ENCODE peak calls at places on chromosomes 12 and 14, in nine cellular contexts. E is effector memory CD4-positive, alpha-beta T cell; K is AG08395; Z is cardiac fibroblast; C is epithelial cell of proximal tubule; V is HEK293T; H is HL-60; Y is NCI-H2081; B is EL. W is an unnamed sample.

GRCh38 chr12:27905285-27906126 is 67.0 kb downstream of the PTHLH start:
- DNase-seq in B (no peak), Y (no peak), K (no peak), Z (no peak), E (no peak), C (no peak), V (no peak), H (no peak), W (no peak)

GRCh38 chr12:113278631-113279030 is 56.3 kb downstream of the SLC8B1 start:
- DNase-seq in H (no peak), Z (no peak), E (no peak), C (no peak), Y (no peak), K (no peak), V (no peak), B (no peak), W (no peak)

GRCh38 chr12:30687265-30687986 is 8.2 kb downstream of the IPO8 start:
- DNase-seq in B (no peak), E (no peak), C (no peak), Z (peak; percentile 23), H (no peak), Y (no peak), K (no peak), V (no peak), W (no peak)

GRCh38 chr14:95300002-95300696 is 19.6 kb downstream of the CLMN start:
- DNase-seq in Y (no peak), K (no peak), H (no peak), Z (no peak), C (no peak), E (no peak), B (no peak), V (no peak), W (no peak)

GRCh38 chr14:62947291-62947690 is 98.0 kb downstream of the KCNH5 start:
- DNase-seq in Z (no peak), E (no peak), V (no peak), C (no peak), Y (no peak), B (no peak), H (no peak), K (no peak), W (no peak)

GRCh38 chr12:116346222-116346621 is 68.7 kb upstream of the MED13L start:
- DNase-seq in Z (no peak), K (no peak), H (no peak), Y (no peak), V (no peak), E (no peak), B (no peak), C (no peak), W (no peak)

GRCh38 chr12:56979628-56980027 is 22.2 kb upstream of the RDH16 start:
- DNase-seq in V (no peak), K (no peak), Y (no peak), B (no peak), E (no peak), H (no peak), C (no peak), Z (no peak), W (no peak)

GRCh38 chr12:4591180-4591687 is 29.2 kb downstream of the DYRK4 start:
- DNase-seq in Z (no peak), C (no peak), E (no peak), Y (no peak), B (no peak), V (no peak), H (no peak), K (no peak), W (no peak)

GRCh38 chr12:98808243-98808895 is 163.3 kb downstream of the APAF1 start:
- DNase-seq in K (no peak), H (no peak), B (no peak), V (no peak), C (no peak), Y (no peak), Z (no peak), E (no peak), W (no peak)

GRCh38 chr14:104117341-104118005 is 20.9 kb upstream of the KIF26A start:
- DNase-seq in Y (no peak), B (no peak), K (no peak), E (no peak), H (no peak), Z (no peak), C (no peak), V (no peak), W (no peak)

GRCh38 chr12:106132175-106133135 is 6.3 kb downstream of the NUAK1 start:
- DNase-seq in V (no peak), C (no peak), H (no peak), B (no peak), E (no peak), K (no peak), Y (no peak), Z (no peak), W (no peak)

GRCh38 chr14:104680056-104680805 is 9.2 kb upstream of the INF2 start:
- DNase-seq in Z (peak; percentile 82), C (no peak), K (peak; percentile 86), H (no peak), B (peak; percentile 86), E (no peak), Y (no peak), V (no peak), W (peak; percentile 89)

GRCh38 chr12:5565933-5566632 is 134.2 kb downstream of the NTF3 start:
- DNase-seq in V (no peak), Z (no peak), K (peak; percentile 87), B (peak; percentile 90), Y (no peak), H (no peak), E (no peak), C (no peak), W (no peak)

GRCh38 chr14:72891666-72892102 is 2.2 kb downstream of the DPF3 start:
- DNase-seq in Z (no peak), Y (no peak), E (no peak), K (no peak), V (no peak), B (peak; percentile 50), C (no peak), H (no peak), W (no peak)

GRCh38 chr12:753401-754237 is 1.2 kb downstream of the WNK1 start:
- DNase-seq in B (peak; percentile 43), H (peak; percentile 61), V (peak; percentile 24), Z (peak; percentile 25), E (peak; percentile 13), C (no peak), Y (peak; percentile 51), K (peak; percentile 14), W (peak; percentile 35)

GRCh38 chr14:23568600-23569310 is 1.2 kb upstream of the AP1G2 start:
- DNase-seq in K (no peak), H (peak; percentile 58), C (no peak), V (peak; percentile 49), E (no peak), Y (peak; percentile 6), Z (no peak), B (peak; percentile 39), W (no peak)

GRCh38 chr14:90446405-90446804 is 49.6 kb downstream of the CALM1 start:
- DNase-seq in Y (no peak), H (no peak), E (no peak), V (no peak), K (no peak), B (no peak), C (no peak), Z (no peak), W (no peak)

GRCh38 chr14:105058521-105059034 is 6.7 kb downstream of the GPR132 start:
- DNase-seq in C (no peak), Y (no peak), K (no peak), H (peak; percentile 62), V (no peak), B (no peak), Z (no peak), E (no peak), W (no peak)

GRCh38 chr12:12560587-12561304 is 1.9 kb downstream of the DUSP16 start:
- DNase-seq in E (peak; percentile 65), Y (peak; percentile 66), C (peak; percentile 73), K (peak; percentile 44), V (no peak), H (peak; percentile 80), B (peak; percentile 79), Z (peak; percentile 81), W (no peak)

GRCh38 chr12:120413901-120414695 is 23.8 kb upstream of the COX6A1 start:
- DNase-seq in Z (no peak), B (no peak), C (no peak), E (no peak), Y (no peak), H (no peak), K (no peak), V (no peak), W (no peak)

GRCh38 chr12:109711596-109712461 is 1.8 kb upstream of the FAM222A start:
- DNase-seq in K (no peak), V (no peak), C (no peak), E (no peak), B (no peak), Z (no peak), Y (no peak), H (no peak), W (no peak)

GRCh38 chr14:66070542-66071319 is 415.4 kb upstream of the CCDC196 start:
- DNase-seq in E (peak; percentile 33), K (peak; percentile 42), C (no peak), Y (peak; percentile 53), V (peak; percentile 76), H (peak; percentile 1), B (peak; percentile 29), Z (peak; percentile 21), W (peak; percentile 40)

GRCh38 chr12:104462931-104463339 is 6.2 kb downstream of the CHST11 start:
- DNase-seq in Y (no peak), Z (no peak), B (no peak), C (no peak), H (peak; percentile 52), K (no peak), E (peak; percentile 57), V (no peak), W (no peak)

GRCh38 chr12:108821407-108822397 is 35.7 kb downstream of the SSH1 start:
- DNase-seq in E (no peak), K (no peak), Y (no peak), Z (peak; percentile 81), H (peak; percentile 85), B (peak; percentile 59), V (no peak), C (no peak), W (no peak)

GRCh38 chr14:50237448-50237847 is 6.1 kb upstream of the SOS2 start:
- DNase-seq in E (no peak), C (no peak), V (no peak), B (no peak), K (no peak), Z (no peak), H (peak; percentile 58), Y (no peak), W (no peak)

GRCh38 chr12:113135178-113136127 is at the start of gene RASAL1:
- DNase-seq in E (peak; percentile 70), H (peak; percentile 87), K (no peak), V (peak; percentile 56), B (no peak), Y (peak; percentile 60), C (no peak), Z (no peak), W (peak; percentile 91)

W was measured in posterior cingulate gyrus.